ENCODE peak calls at places on chromosomes 16 and 17, in nine cellular contexts. V, F, S, Y, J, G, R, X and I are unnamed samples. For H3K4me1, the result is how much of the 10 kb centered on the place peaks cover.

GRCh38 chr16:27972500-27972899 is 91.0 kb downstream of the GSG1L start:
- DNase-seq in V (no peak), F (no peak), S (peak), Y (peak), J (peak), G (peak), R (no peak), X (peak), I (no peak)

GRCh38 chr16:24771132-24771778 is 41.8 kb downstream of the TNRC6A start:
- DNase-seq in V (no peak), F (no peak), S (no peak), Y (no peak), J (peak), G (no peak), R (peak), X (no peak), I (no peak)

GRCh38 chr17:82333279-82334171 is at the start of gene SECTM1:
- DNase-seq in V (no peak), F (peak), S (peak), Y (peak), J (peak), G (no peak), R (no peak), X (peak), I (no peak)

GRCh38 chr17:8499614-8500013 is 63.9 kb downstream of the NDEL1 start:
- DNase-seq in V (no peak), F (no peak), S (no peak), Y (no peak), J (no peak), G (no peak), R (no peak), X (no peak), I (no peak)

GRCh38 chr16:75456971-75457370 is 7.5 kb downstream of the TMEM170A start:
- DNase-seq in V (no peak), F (no peak), S (peak), Y (no peak), J (no peak), G (no peak), R (peak), X (no peak), I (no peak)

GRCh38 chr17:30095507-30096244 is 20.9 kb upstream of the NSRP1 start:
- DNase-seq in V (no peak), F (no peak), S (peak), Y (peak), J (peak), G (peak), R (no peak), X (no peak), I (no peak)

GRCh38 chr17:44375196-44376017 is 11.8 kb upstream of the FAM171A2 start:
- DNase-seq in V (no peak), F (peak), S (peak), Y (peak), J (no peak), G (no peak), R (no peak), X (no peak), I (no peak)

GRCh38 chr16:21145738-21146137 is 4.9 kb downstream of the DNAH3 start:
- DNase-seq in V (no peak), F (no peak), S (no peak), Y (no peak), J (no peak), G (no peak), R (no peak), X (no peak), I (no peak)

GRCh38 chr16:24728891-24729242 is 584 bp upstream of the TNRC6A start:
- DNase-seq in V (no peak), F (no peak), S (no peak), Y (no peak), J (no peak), G (no peak), R (no peak), X (no peak), I (no peak)

GRCh38 chr17:43918026-43918389 is 10.7 kb upstream of the MPP2 start:
- DNase-seq in V (no peak), F (no peak), S (no peak), Y (no peak), J (no peak), G (no peak), R (no peak), X (no peak), I (no peak)

GRCh38 chr17:49976828-49977202 is 7.8 kb downstream of the DLX4 start:
- DNase-seq in V (no peak), F (no peak), S (no peak), Y (no peak), J (no peak), G (no peak), R (no peak), X (no peak), I (no peak)

GRCh38 chr17:49978501-49978900 is 9.5 kb downstream of the DLX4 start:
- DNase-seq in V (no peak), F (no peak), S (no peak), Y (no peak), J (no peak), G (no peak), R (no peak), X (no peak), I (no peak)

GRCh38 chr17:49977463-49978389 is 8.7 kb downstream of the DLX4 start:
- DNase-seq in V (no peak), F (no peak), S (peak), Y (peak), J (peak), G (no peak), R (no peak), X (no peak), I (no peak)

GRCh38 chr17:49975531-49975930 is 6.5 kb downstream of the DLX4 start:
- DNase-seq in V (no peak), F (no peak), S (peak), Y (no peak), J (no peak), G (no peak), R (no peak), X (no peak), I (no peak)

DNA sequence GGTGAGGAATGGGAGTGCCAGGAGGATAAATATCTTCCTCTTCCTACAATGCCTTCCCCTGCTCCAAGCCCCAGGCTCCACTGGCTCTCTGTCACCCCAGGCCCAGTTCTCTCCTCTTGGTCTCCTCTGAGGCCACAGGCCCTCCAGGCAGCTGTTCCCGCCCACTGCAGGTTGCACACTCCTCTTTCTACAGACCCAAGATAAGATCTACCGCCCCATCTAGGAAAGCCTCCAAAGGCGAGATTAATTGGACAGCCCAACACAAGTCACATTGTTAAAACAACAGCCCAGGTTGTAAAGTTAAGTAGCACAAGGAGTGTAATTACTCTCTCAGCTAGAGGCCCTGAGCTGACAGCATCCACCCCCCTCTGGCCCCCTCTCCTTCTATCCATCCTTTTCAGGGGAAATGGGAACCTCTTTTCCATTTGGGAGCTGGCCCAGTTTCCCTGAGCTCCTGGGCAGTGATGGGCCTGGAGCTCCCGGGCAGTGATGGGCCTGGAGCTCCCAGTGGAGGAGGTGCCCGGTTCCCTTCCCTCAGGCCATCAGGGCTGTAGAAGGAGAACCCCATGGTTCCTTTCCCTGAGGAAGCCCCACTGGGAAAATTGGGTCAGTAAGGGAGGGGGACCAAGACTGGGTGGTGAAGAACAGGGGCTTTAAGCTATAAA is 7.3 kb downstream of the DLX4 start:
- DNase-seq in V (no peak), F (no peak), S (peak), Y (no peak), J (no peak), G (no peak), R (no peak), X (no peak), I (no peak)
- H3K4me1 ChIP-seq in V (under half), F (under half), S (under half), Y (half or more), J (under half), G (under half), R (under half), X (under half), I (under half)

DNA sequence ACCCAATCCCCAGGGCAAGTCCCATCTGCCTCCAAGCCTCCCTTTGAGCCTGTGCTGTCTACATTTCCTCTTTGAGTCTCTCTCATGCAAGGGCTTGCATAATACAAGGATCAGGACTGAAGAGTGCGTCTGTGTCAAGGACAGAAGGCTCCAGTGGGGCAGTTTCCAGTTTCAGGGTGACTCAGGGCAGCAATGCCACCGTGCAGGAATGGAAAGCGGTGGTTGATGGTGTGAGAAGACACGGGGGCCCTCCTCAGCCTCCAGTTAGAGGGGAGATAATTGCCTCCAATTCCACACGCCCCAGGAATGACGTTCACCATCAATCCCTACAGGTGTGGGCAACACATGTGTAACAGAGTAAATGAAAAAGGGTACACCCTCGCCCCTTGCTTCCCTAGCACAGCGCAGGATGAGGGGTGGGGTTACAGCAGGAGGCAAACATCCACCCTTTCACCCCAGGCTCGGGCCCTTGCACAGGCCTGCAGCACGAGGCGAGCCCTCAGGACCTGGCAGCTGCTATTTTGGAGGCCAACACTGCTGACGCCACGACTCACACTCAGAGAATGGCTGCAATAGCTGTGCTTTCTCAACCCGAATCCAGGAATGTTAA is 24.8 kb upstream of the SLC25A19 start:
- DNase-seq in V (no peak), F (no peak), S (no peak), Y (no peak), J (peak), G (no peak), R (peak), X (peak), I (peak)
- H3K27ac ChIP-seq in V (no peak), F (no peak), S (no peak), Y (no peak), J (no peak), G (no peak), R (peak), X (no peak), I (peak)

GRCh38 chr17:78764871-78765270 is 17.2 kb downstream of the CYTH1 start:
- DNase-seq in V (no peak), F (no peak), S (no peak), Y (no peak), J (no peak), G (no peak), R (no peak), X (no peak), I (no peak)
- H3K4me1 ChIP-seq in V (half or more), F (under half), S (under half), Y (under half), J (under half), G (under half), R (half or more), X (under half), I (half or more)

GRCh38 chr16:6020162-6020980 is 922.8 kb upstream of the EEF2KMT start:
- DNase-seq in V (no peak), F (no peak), S (peak), Y (peak), J (no peak), G (no peak), R (no peak), X (no peak), I (no peak)
- H3K27ac ChIP-seq in V (no peak), F (no peak), S (no peak), Y (no peak), J (no peak), G (no peak), R (no peak), X (no peak), I (no peak)

GRCh38 chr17:35801583-35802224 is 6.3 kb upstream of the MMP28 start:
- DNase-seq in V (no peak), F (no peak), S (no peak), Y (no peak), J (peak), G (no peak), R (peak), X (peak), I (peak)
- H3K4me1 ChIP-seq in V (under half), F (under half), S (under half), Y (under half), J (under half), G (under half), R (under half), X (under half), I (under half)

GRCh38 chr16:11828696-11829095 is 22.6 kb downstream of the RSL1D1 start:
- DNase-seq in V (no peak), F (no peak), S (no peak), Y (no peak), J (no peak), G (no peak), R (no peak), X (no peak), I (no peak)

GRCh38 chr16:11835891-11836652 is 15.3 kb downstream of the RSL1D1 start:
- DNase-seq in V (no peak), F (no peak), S (peak), Y (peak), J (peak), G (no peak), R (peak), X (no peak), I (no peak)

GRCh38 chr16:11836653-11837244 is 14.6 kb downstream of the RSL1D1 start:
- DNase-seq in V (no peak), F (no peak), S (peak), Y (peak), J (peak), G (peak), R (no peak), X (no peak), I (no peak)

GRCh38 chr16:11835309-11835708 is 16.0 kb downstream of the RSL1D1 start:
- DNase-seq in V (no peak), F (no peak), S (no peak), Y (no peak), J (no peak), G (no peak), R (no peak), X (no peak), I (no peak)

DNA sequence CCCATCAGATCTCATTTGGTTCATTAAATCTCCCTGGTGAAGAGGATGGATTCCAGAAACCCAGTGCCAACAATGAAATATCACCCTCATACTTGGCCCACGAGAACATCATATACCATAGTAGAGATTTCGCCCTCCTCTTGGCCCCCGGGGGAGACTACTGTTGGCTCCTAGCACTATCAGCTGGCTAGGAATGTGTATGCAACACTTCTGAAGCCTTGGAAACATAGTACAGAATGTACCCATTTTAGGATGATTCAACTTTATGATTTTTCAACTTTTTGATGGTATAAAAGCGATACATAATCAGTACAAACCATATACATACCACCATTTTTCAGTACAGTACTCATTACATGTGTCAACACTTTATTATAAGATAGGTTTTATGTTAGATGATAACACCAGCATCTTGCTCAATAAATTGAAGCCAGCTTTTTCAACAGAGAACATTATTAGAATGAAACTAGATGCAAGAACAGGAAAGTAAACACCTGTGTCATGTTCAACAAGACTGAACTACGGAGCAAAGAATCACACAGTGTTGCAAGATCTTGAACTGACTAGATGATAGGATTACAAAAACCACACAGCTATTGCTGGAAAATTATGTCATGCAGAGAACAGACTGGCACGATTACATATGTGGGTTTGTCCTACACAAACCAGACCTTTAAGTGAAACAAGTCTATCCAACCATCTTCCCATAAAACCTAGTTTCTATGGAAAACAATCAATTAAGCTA is 17.2 kb downstream of the RSL1D1 start:
- DNase-seq in V (no peak), F (no peak), S (no peak), Y (no peak), J (peak), G (peak), R (no peak), X (no peak), I (no peak)
- H3K27ac ChIP-seq in V (no peak), F (peak), S (no peak), Y (no peak), J (peak), G (peak), R (no peak), X (no peak), I (peak)

GRCh38 chr17:42362245-42362961 is 25.8 kb downstream of the STAT3 start:
- DNase-seq in V (no peak), F (no peak), S (no peak), Y (no peak), J (no peak), G (no peak), R (no peak), X (no peak), I (no peak)

GRCh38 chr17:42365136-42365535 is 23.1 kb downstream of the STAT3 start:
- DNase-seq in V (no peak), F (no peak), S (no peak), Y (no peak), J (peak), G (peak), R (peak), X (no peak), I (no peak)

GRCh38 chr17:42361781-42362186 is 26.5 kb downstream of the STAT3 start:
- DNase-seq in V (no peak), F (no peak), S (peak), Y (no peak), J (no peak), G (peak), R (peak), X (no peak), I (no peak)

GRCh38 chr17:42363231-42363630 is 25.0 kb downstream of the STAT3 start:
- DNase-seq in V (no peak), F (no peak), S (no peak), Y (no peak), J (no peak), G (no peak), R (no peak), X (no peak), I (no peak)

GRCh38 chr17:42363767-42364585 is 24.3 kb downstream of the STAT3 start:
- DNase-seq in V (no peak), F (no peak), S (no peak), Y (no peak), J (peak), G (no peak), R (no peak), X (no peak), I (no peak)
- H3K4me1 ChIP-seq in V (under half), F (under half), S (under half), Y (under half), J (under half), G (half or more), R (half or more), X (half or more), I (half or more)

GRCh38 chr17:35003778-35004177 is 23.5 kb downstream of the LIG3 start:
- DNase-seq in V (no peak), F (no peak), S (no peak), Y (no peak), J (no peak), G (no peak), R (no peak), X (no peak), I (no peak)

GRCh38 chr17:35002876-35003551 is 22.7 kb downstream of the LIG3 start:
- DNase-seq in V (no peak), F (no peak), S (no peak), Y (no peak), J (peak), G (no peak), R (no peak), X (peak), I (no peak)

GRCh38 chr17:35006961-35007360 is 26.6 kb downstream of the LIG3 start:
- DNase-seq in V (no peak), F (no peak), S (no peak), Y (no peak), J (no peak), G (no peak), R (no peak), X (no peak), I (no peak)

GRCh38 chr17:35010093-35010492 is 29.8 kb downstream of the LIG3 start:
- DNase-seq in V (no peak), F (no peak), S (no peak), Y (no peak), J (peak), G (no peak), R (no peak), X (no peak), I (no peak)

GRCh38 chr17:35006345-35006744 is 26.0 kb downstream of the LIG3 start:
- DNase-seq in V (no peak), F (no peak), S (no peak), Y (no peak), J (no peak), G (no peak), R (no peak), X (no peak), I (no peak)
- H3K27ac ChIP-seq in V (no peak), F (no peak), S (no peak), Y (no peak), J (no peak), G (no peak), R (no peak), X (no peak), I (no peak)